ENCODE peak calls at places on chromosomes 5 and 9, in seven cellular contexts. F is heart right ventricle; J is fibroblast of the conjunctiva; H is stimulated activated CD4-positive, alpha-beta T cell treated with anti-CD3 and anti-CD28 coated beads, TNF-alpha, amount 100 ng/mL, for 1 hour; E is KBM-7; A is stimulated activated effector memory CD8-positive, alpha-beta T cell treated with anti-CD3 and anti-CD28 coated beads, Interleukin-12 subunit alpha, Interleukin-12 subunit beta, amount 100 ng/mL, for 72 hours; X is psoas muscle. S is an unnamed sample.

GRCh38 chr5:61631438-61631941 is 299.4 kb downstream of the ZSWIM6 start:
- DNase-seq in X (peak), H (no peak), F (peak), J (no peak), A (no peak), E (no peak), S (no peak)

GRCh38 chr5:42494414-42494813 is 71.2 kb downstream of the GHR start:
- DNase-seq in H (no peak), F (no peak), A (no peak), J (no peak), E (no peak), X (no peak), S (peak)

GRCh38 chr5:73591102-73591695 is 25.7 kb downstream of the UTP15 start:
- DNase-seq in A (peak), F (no peak), J (peak), E (peak), X (no peak), H (no peak), S (peak)

GRCh38 chr5:173714551-173715428 is 98.3 kb upstream of the BOD1 start:
- DNase-seq in E (no peak), H (no peak), A (no peak), X (no peak), F (no peak), J (peak), S (peak)

GRCh38 chr9:121954477-121955175 is 138.5 kb downstream of the TTLL11 start:
- DNase-seq in A (no peak), F (peak), X (peak), J (no peak), H (no peak), E (no peak), S (no peak)

GRCh38 chr5:145162641-145163040 is 672.5 kb downstream of the PRELID2 start:
- DNase-seq in E (no peak), A (no peak), F (no peak), X (no peak), H (no peak), J (no peak), S (no peak)

GRCh38 chr9:132673355-132673754 is 3.1 kb downstream of the GTF3C4 start:
- DNase-seq in F (no peak), E (peak), X (no peak), J (peak), A (no peak), H (no peak), S (peak)

GRCh38 chr5:78659714-78660113 is 11.1 kb upstream of the LHFPL2 start:
- DNase-seq in H (no peak), X (no peak), F (no peak), E (no peak), J (no peak), A (no peak), S (no peak)

GRCh38 chr5:167050568-167051214 is 1240.8 kb upstream of the WWC1 start:
- DNase-seq in F (no peak), X (no peak), J (peak), A (no peak), H (no peak), E (no peak), S (peak)

S was measured in MCF 10A.